ENCODE peak calls at places on chromosomes 16 and 17, in six cellular contexts. T, P, E, U, K and H are unnamed samples.

GRCh38 chr17:75643033-75644017 is 10.1 kb downstream of the SMIM5 start:
- DNase-seq in U (no peak), E (no peak), P (no peak), K (no peak), T (no peak), H (no peak)

GRCh38 chr17:81063488-81064093 is 28.6 kb downstream of the BAIAP2 start:
- DNase-seq in E (no peak), T (no peak), P (no peak), K (no peak), U (no peak), H (no peak)

GRCh38 chr17:60421273-60422161 is 772 bp upstream of the CHCT1 start:
- DNase-seq in E (peak; percentile 67), T (peak; percentile 90), K (peak; percentile 70), P (peak; percentile 73), U (peak; percentile 60), H (peak; percentile 69)

GRCh38 chr16:50261160-50261706 is 5.1 kb upstream of the ADCY7 start:
- DNase-seq in P (no peak), K (no peak), E (no peak), U (no peak), T (no peak), H (no peak)

GRCh38 chr17:82657926-82658325 is 9.7 kb upstream of the WDR45B start:
- DNase-seq in E (no peak), T (no peak), P (no peak), U (no peak), K (no peak), H (no peak)

GRCh38 chr17:75623386-75623785 is 9.8 kb upstream of the SMIM5 start:
- DNase-seq in T (no peak), E (no peak), K (no peak), U (no peak), P (no peak), H (no peak)

GRCh38 chr17:80931421-80932265 is 60.0 kb upstream of the CHMP6 start:
- DNase-seq in E (no peak), P (no peak), K (no peak), U (no peak), T (peak; percentile 83), H (no peak)

GRCh38 chr17:1053661-1054360 is 56.9 kb downstream of the TIMM22 start:
- DNase-seq in P (no peak), E (no peak), U (no peak), K (no peak), T (no peak), H (no peak)

GRCh38 chr16:66996324-66996982 is 8.1 kb downstream of the CES4A start:
- DNase-seq in K (no peak), T (no peak), P (no peak), U (no peak), E (peak; percentile 75), H (no peak)

DNA sequence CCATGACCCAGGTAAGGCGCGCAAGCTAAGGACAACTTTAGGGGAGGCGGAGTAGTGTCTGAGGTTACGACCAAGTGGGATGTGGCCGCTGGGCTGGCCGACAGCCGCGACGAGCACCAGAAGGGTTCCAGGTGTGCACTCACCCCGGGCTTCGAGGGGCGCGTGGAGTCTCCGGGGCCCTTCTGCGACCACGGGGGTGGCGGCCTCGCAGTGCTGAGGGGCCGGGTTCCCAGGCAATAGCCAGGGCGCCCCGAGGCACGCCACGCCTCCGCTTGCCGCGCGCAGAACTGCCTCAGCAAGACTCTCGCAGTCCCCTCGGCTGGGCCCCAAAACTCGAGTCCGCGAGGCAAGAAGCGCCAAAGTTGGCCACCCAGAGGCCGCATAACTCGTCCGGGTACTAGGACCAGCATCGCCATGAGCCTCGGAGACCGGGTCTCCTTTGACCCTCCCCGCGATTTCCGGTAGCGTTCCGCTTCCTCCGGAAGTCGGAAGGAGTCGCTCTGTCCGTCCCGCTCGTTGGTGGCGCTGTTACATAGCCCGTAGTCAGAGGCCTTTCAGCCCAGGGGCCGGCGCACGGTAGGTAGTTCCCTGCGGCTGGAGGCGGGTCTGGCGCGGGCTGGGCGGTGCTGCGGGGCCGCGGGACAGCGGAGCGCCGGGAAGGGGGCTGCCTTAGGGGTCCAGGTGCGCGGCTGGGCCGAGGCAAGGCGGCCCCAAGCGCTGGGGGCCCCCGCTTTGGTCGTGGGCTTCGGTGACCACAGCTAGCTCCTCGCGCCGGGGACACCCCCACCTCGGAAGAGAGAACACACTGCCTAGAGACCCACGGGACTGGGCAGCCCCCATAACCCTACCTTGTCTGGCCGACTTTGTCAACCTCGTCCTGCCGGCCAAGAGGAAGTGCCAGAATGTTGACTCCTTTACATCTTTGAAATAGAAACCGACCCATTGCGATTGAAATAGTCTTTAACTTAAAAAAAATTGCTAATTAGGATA is at the start of the genes ADPRM and SCO1:
- DNase-seq in P (peak; percentile 90), T (peak; percentile 96), E (peak; percentile 95), U (peak; percentile 87), K (peak; percentile 85), H (peak; percentile 88)
- H3K4me1 ChIP-seq in P (peaks cover 8% of the 10 kb centered on the region), T (peaks cover 16% of the 10 kb centered on the region), E (peaks cover 8% of the 10 kb centered on the region), U (peaks cover 55% of the 10 kb centered on the region), K (peaks cover 42% of the 10 kb centered on the region), H (peaks cover 43% of the 10 kb centered on the region)

DNA sequence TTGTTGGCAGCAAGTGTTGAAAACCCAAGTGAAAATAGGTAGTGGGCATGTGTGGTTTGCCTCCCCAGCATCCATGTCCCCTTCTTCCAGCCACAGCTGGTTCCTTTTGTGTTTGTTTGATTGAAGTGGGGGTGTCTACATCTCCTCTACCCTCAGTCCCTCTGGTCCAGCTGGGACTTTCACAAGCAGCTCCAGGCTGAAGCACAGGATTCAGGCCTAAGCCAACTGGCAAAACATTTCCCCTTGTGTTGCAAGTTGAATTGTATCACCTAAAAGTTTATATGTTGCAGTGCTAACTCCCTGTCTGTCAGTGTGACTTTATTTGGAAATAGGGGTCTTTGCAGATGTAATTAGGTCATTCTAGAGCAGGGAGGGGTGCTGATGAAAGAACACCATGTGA is 205.9 kb upstream of the ASIC2 start:
- DNase-seq in K (no peak), E (no peak), T (no peak), U (no peak), P (no peak), H (no peak)
- H3K4me3 ChIP-seq in K (no peak overlapping the region), E (no peak overlapping the region), T (no peak overlapping the region), U (no peak overlapping the region), P (no peak overlapping the region), H (no peak overlapping the region)

DNA sequence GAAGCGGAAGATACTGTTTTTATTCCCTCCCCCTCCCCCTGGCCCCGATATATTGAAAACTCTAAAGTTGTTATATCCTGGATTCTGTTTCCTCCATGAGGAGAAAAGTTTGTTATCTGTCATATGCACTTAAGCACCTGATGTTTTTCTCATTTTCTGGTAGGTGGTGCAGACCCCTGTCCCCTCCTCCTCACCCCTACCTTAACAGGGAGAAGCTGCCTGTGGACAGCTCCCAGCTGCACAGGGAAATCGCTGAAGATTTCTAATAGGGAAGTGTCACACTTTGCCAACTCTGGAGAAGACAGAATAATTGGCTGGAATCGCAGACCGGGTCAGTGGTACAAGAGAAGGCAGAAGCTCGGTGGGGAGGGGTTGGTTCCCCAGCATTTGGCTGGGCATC is 45.3 kb upstream of the TOB1 start:
- DNase-seq in P (no peak), K (no peak), T (no peak), E (no peak), U (no peak), H (no peak)
- H3K4me1 ChIP-seq in P (no peaks in the 10 kb centered on the region), K (peaks cover 65% of the 10 kb centered on the region), T (no peaks in the 10 kb centered on the region), E (no peaks in the 10 kb centered on the region), U (peaks cover 64% of the 10 kb centered on the region), H (peaks cover 56% of the 10 kb centered on the region)

DNA sequence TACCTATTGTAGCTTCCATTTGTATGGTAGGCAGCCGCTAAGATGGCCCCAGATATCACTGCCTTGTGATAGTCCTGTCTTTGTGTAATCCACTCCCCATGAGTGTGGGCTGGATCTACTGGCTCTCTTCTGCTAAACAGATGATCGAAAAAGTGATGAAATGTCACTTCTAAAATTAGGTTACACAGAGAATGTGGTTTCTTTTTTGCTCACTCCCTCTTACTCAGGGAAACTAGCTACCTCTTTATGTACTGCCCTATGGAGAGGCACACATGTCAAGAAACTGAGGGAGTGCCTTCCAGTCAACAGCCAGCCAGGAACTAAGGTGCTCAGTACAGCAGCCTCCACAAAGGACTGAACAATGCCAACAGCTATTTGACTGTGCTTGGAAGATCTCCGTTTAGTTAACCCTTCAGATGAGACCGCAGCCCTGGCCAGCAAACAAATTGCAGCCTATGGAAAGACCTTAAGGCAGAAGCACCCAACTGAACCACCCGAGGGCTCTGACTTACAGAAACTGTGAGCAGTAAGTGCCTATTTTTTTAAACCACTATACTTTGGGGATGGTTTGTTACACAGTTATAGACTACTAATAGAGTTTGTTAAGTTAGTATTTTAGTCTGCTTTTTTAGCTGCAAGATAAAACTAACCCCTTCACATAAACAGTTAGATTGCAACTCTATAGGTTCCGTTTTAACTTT is 113.2 kb upstream of the MAF start:
- DNase-seq in T (no peak), E (no peak), K (no peak), U (no peak), P (no peak), H (no peak)
- H3K4me3 ChIP-seq in T (no peak overlapping the region), E (no peak overlapping the region), K (no peak overlapping the region), U (no peak overlapping the region), P (no peak overlapping the region), H (no peak overlapping the region)

GRCh38 chr16:57507414-57508083 is 21.3 kb upstream of the DOK4 start:
- DNase-seq in K (no peak), U (no peak), P (no peak), E (no peak), T (no peak), H (no peak)
- H3K4me1 ChIP-seq in K (no peaks in the 10 kb centered on the region), U (no peaks in the 10 kb centered on the region), P (no peaks in the 10 kb centered on the region), E (no peaks in the 10 kb centered on the region), T (no peaks in the 10 kb centered on the region), H (no peaks in the 10 kb centered on the region)